ENCODE peak calls at places on chromosome 5, in seven cellular contexts. Z, R, W, B, M, O and H are unnamed samples.

GRCh38 chr5:113128082-113128481 is 151.5 kb downstream of the DCP2 start:
- DNase-seq in R (no peak), B (no peak), O (no peak), M (no peak), W (no peak), Z (no peak), H (no peak)

GRCh38 chr5:1952456-1953099 is 69.9 kb upstream of the IRX4 start:
- DNase-seq in R (no peak), B (no peak), M (no peak), O (no peak), Z (no peak), W (no peak), H (peak; percentile 78)

GRCh38 chr5:137635521-137635921 is 100.4 kb downstream of the KLHL3 start:
- DNase-seq in Z (no peak), R (no peak), B (no peak), O (no peak), W (no peak), M (no peak), H (no peak)

GRCh38 chr5:68315679-68316271 is 100.2 kb downstream of the PIK3R1 start:
- DNase-seq in R (peak; percentile 49), Z (no peak), W (peak; percentile 61), B (peak; percentile 59), O (no peak), M (no peak), H (no peak)

GRCh38 chr5:149632311-149633251 is 51.3 kb downstream of the ARHGEF37 start:
- DNase-seq in W (peak; percentile 96), O (no peak), B (no peak), R (no peak), M (no peak), Z (no peak), H (no peak)

GRCh38 chr5:14174235-14174636 is 31.1 kb downstream of the TRIO start:
- DNase-seq in O (no peak), B (peak; percentile 44), M (no peak), W (no peak), R (no peak), Z (no peak), H (no peak)

GRCh38 chr5:150263801-150264621 is 25.6 kb downstream of the CAMK2A start:
- DNase-seq in Z (peak; percentile 63), M (peak; percentile 54), W (peak; percentile 97), O (no peak), R (peak; percentile 56), B (no peak), H (no peak)

GRCh38 chr5:158320178-158320674 is 461.3 kb upstream of the CLINT1 start:
- DNase-seq in B (no peak), W (no peak), O (no peak), M (no peak), R (no peak), Z (no peak), H (no peak)

GRCh38 chr5:121497176-121497575 is 354.5 kb upstream of the FTMT start:
- DNase-seq in W (peak; percentile 48), Z (no peak), M (no peak), R (no peak), O (no peak), B (no peak), H (no peak)

GRCh38 chr5:16737173-16737572 is 120.4 kb upstream of the RETREG1 start:
- DNase-seq in Z (no peak), M (no peak), O (no peak), R (no peak), W (no peak), B (no peak), H (no peak)

GRCh38 chr5:33032161-33033085 is 321.3 kb downstream of the NPR3 start:
- DNase-seq in W (no peak), O (no peak), M (no peak), B (no peak), Z (no peak), R (no peak), H (no peak)

GRCh38 chr5:4384649-4385048 is 755.5 kb upstream of the ADAMTS16 start:
- DNase-seq in W (peak; percentile 17), M (no peak), O (no peak), Z (no peak), B (no peak), R (no peak), H (no peak)

GRCh38 chr5:41636605-41637004 is 126.2 kb upstream of the PLCXD3 start:
- DNase-seq in O (no peak), W (peak; percentile 38), B (no peak), R (no peak), Z (no peak), M (no peak), H (no peak)

GRCh38 chr5:38060354-38060753 is 198.0 kb upstream of the EGFLAM start:
- DNase-seq in M (no peak), W (peak; percentile 12), R (no peak), O (no peak), Z (no peak), B (no peak), H (no peak)

GRCh38 chr5:109374625-109375024 is 35.1 kb downstream of the PJA2 start:
- DNase-seq in W (no peak), M (no peak), O (no peak), B (no peak), Z (no peak), R (no peak), H (no peak)

GRCh38 chr5:143685416-143685815 is 126.5 kb upstream of the HMHB1 start:
- DNase-seq in O (no peak), W (peak; percentile 49), R (no peak), Z (no peak), M (no peak), B (no peak), H (no peak)

GRCh38 chr5:861442-862366 is 10.9 kb upstream of the ZDHHC11 start:
- DNase-seq in B (no peak), O (no peak), Z (no peak), M (no peak), W (peak; percentile 52), R (no peak), H (no peak)

GRCh38 chr5:44665101-44665701 is 143.5 kb upstream of the MRPS30 start:
- DNase-seq in Z (no peak), B (no peak), W (peak; percentile 92), O (no peak), R (no peak), M (no peak), H (no peak)

GRCh38 chr5:97224112-97224750 is 41.2 kb upstream of the RIOK2 start:
- DNase-seq in B (no peak), Z (no peak), W (no peak), R (no peak), O (no peak), M (no peak), H (no peak)

GRCh38 chr5:159961176-159961689 is 45.0 kb downstream of the ADRA1B start:
- DNase-seq in B (no peak), R (no peak), W (no peak), M (no peak), O (no peak), Z (no peak), H (no peak)

GRCh38 chr5:161925960-161926359 is 78.0 kb downstream of the GABRA1 start:
- DNase-seq in R (no peak), M (no peak), O (no peak), Z (no peak), W (no peak), B (no peak), H (no peak)

DNA sequence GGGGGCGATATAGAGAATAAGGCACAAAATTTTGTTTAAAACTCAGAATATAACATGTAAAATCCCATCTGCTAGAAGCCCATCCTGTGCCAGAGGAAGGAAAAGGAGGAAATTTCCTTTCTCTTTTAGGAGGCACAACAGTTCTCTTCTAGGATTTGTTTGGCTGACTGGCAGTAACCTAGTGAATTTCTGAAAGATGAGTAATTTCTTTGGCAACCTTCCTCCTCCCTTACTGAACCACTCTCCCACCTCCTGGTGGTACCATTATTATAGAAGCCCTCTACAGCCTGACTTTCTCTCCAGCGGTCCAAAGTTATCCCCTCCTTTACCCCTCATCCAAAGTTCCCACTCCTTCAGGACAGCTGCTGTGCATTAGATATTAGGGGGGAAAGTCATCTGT is 18.3 kb downstream of the MOCS2 start:
- DNase-seq in O (no peak), B (no peak), W (peak; percentile 24), Z (no peak), M (no peak), R (no peak), H (no peak)
- TF ChIP-seq CTCF in O (no peak), B (no peak), W (no peak), Z (no peak), M (no peak), R (no peak), H (peak; percentile 30)

GRCh38 chr5:145793574-145793973 is 41.6 kb downstream of the PRELID2 start:
- DNase-seq in M (no peak), W (no peak), O (no peak), B (no peak), R (no peak), Z (no peak), H (no peak)

GRCh38 chr5:145800181-145800580 is 35.0 kb downstream of the PRELID2 start:
- DNase-seq in B (no peak), M (no peak), W (no peak), Z (no peak), O (no peak), R (no peak), H (no peak)

GRCh38 chr5:145801195-145801594 is 33.9 kb downstream of the PRELID2 start:
- DNase-seq in B (no peak), Z (no peak), M (no peak), O (no peak), W (peak; percentile 79), R (no peak), H (no peak)

GRCh38 chr5:145796318-145796717 is 38.8 kb downstream of the PRELID2 start:
- DNase-seq in B (no peak), O (no peak), W (no peak), R (no peak), M (no peak), Z (no peak), H (no peak)

DNA sequence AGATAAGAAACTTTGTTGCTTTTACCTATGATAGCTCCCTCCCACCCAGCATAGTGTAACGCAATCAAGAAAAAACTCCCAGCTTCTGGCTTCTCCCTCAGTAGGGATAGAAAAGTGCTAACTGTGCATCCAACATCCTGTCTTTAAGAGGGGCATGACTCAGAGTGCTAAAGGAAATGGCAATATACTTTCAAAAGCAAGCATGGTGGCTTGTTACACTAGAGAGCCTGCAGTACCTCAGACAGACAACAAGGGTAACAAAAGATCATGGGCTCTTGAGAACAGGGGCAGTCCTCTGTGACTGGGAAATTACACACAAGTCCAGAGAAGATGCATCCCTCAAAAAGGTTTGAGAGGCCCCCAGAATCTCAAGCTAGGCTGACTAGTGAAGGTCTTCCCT is 37.8 kb downstream of the PRELID2 start:
- DNase-seq in R (no peak), Z (no peak), M (no peak), B (no peak), W (peak; percentile 59), O (no peak), H (no peak)
- TF ChIP-seq CTCF in R (no peak), Z (no peak), M (no peak), B (no peak), W (no peak), O (no peak), H (no peak)

GRCh38 chr5:154333016-154333415 is 112.8 kb upstream of the SAP30L start:
- DNase-seq in O (no peak), M (no peak), R (no peak), W (no peak), Z (no peak), B (no peak), H (no peak)
- TF ChIP-seq CTCF in O (no peak), M (no peak), R (no peak), W (no peak), Z (no peak), B (no peak), H (no peak)

DNA sequence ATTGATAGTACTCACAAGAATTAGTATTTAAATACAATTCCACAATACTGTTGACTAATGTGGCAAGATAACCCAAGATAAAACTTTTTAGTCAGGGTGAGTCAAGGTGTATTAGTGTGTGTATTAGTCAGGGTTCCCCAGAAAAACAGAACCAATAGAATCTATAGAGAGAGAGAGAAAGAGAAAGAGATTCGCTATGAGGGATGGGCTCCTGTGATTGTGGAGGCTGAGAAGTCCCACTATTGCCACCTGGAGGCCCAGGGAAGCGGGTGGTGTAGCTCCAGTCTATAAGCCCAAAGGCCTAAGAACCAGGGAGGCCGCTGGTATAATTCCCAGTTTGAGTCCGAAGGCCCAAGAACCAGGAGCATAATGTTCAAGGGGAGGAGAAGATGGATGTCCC is 10.0 kb upstream of the SHISAL2B start:
- DNase-seq in M (no peak), O (no peak), Z (no peak), B (no peak), W (peak; percentile 29), R (no peak), H (no peak)
- TF ChIP-seq CTCF in M (no peak), O (no peak), Z (no peak), B (no peak), W (peak; percentile 9), R (no peak), H (no peak)